ENCODE peak calls at places on chromosomes 11 and 22, in six cellular contexts. L is coronary artery, W is stomach, K is brain microvascular endothelial cell, R is HCT116, Z is heart left ventricle. N is an unnamed sample.

GRCh38 chr11:8766043-8766992 is 83.7 kb downstream of the RPL27A start:
- DNase-seq in K (peak), Z (no peak), R (no peak), L (peak), W (peak), N (no peak)

GRCh38 chr22:26199665-26200064 is 30.4 kb downstream of the SEZ6L start:
- DNase-seq in Z (no peak), K (no peak), L (no peak), W (no peak), R (no peak), N (no peak)

GRCh38 chr11:45511566-45511965 is 153.9 kb downstream of the CHST1 start:
- DNase-seq in K (no peak), R (no peak), Z (no peak), W (no peak), L (peak), N (no peak)

GRCh38 chr22:44338906-44339305 is 26.2 kb upstream of the SHISAL1 start:
- DNase-seq in W (peak), L (no peak), K (no peak), Z (no peak), R (no peak), N (no peak)

GRCh38 chr11:119727523-119728081 is 1.4 kb downstream of the NECTIN1 start:
- DNase-seq in L (no peak), W (peak), R (no peak), Z (peak), K (no peak), N (no peak)

GRCh38 chr11:123684601-123685000 is 30.2 kb upstream of the SCN3B start:
- DNase-seq in K (no peak), L (no peak), Z (no peak), R (no peak), W (no peak), N (no peak)

GRCh38 chr11:111409915-111410314 is 30.8 kb upstream of the POU2AF1 start:
- DNase-seq in K (no peak), W (no peak), R (no peak), L (no peak), Z (no peak), N (no peak)

GRCh38 chr22:35253946-35254345 is 3.3 kb upstream of the HMGXB4 start:
- DNase-seq in W (no peak), Z (no peak), K (no peak), R (no peak), L (no peak), N (no peak)

GRCh38 chr11:88229303-88229702 is 54.1 kb upstream of the RAB38 start:
- DNase-seq in Z (no peak), K (no peak), R (no peak), W (no peak), L (no peak), N (no peak)

GRCh38 chr11:131943296-131943695 is 572.9 kb downstream of the NTM start:
- DNase-seq in W (no peak), K (no peak), R (no peak), Z (no peak), L (no peak), N (no peak)

GRCh38 chr11:108817971-108818370 is 153.1 kb downstream of the DDX10 start:
- DNase-seq in K (no peak), R (no peak), Z (no peak), L (no peak), W (no peak), N (no peak)

GRCh38 chr22:43436536-43437267 is 24.9 kb downstream of the MPPED1 start:
- DNase-seq in L (no peak), Z (no peak), K (no peak), W (no peak), R (no peak), N (no peak)

GRCh38 chr11:120065876-120066275 is 72.0 kb downstream of the TRIM29 start:
- DNase-seq in W (no peak), Z (no peak), L (peak), R (no peak), K (no peak), N (peak)

GRCh38 chr11:35011389-35011788 is 95.0 kb downstream of the PDHX start:
- DNase-seq in L (no peak), Z (no peak), K (no peak), R (no peak), W (no peak), N (no peak)

GRCh38 chr11:62054484-62055121 is 69.2 kb upstream of the INCENP start:
- DNase-seq in R (peak), W (peak), K (no peak), L (no peak), Z (no peak), N (no peak)

GRCh38 chr11:106961518-106961917 is 56.8 kb downstream of the GUCY1A2 start:
- DNase-seq in R (no peak), W (no peak), L (no peak), K (peak), Z (no peak), N (no peak)

GRCh38 chr11:105109855-105110750 is 29.5 kb downstream of the CARD18 start:
- DNase-seq in R (no peak), L (no peak), W (no peak), Z (no peak), K (no peak), N (no peak)

GRCh38 chr22:49664371-49664881 is 163.2 kb downstream of the BRD1 start:
- DNase-seq in W (no peak), K (no peak), R (no peak), L (peak), Z (no peak), N (no peak)

GRCh38 chr22:49272546-49273125 is 555.0 kb downstream of the BRD1 start:
- DNase-seq in K (no peak), L (peak), W (no peak), Z (no peak), R (no peak), N (peak)

GRCh38 chr11:117281159-117281558 is 10.0 kb upstream of the BACE1-AS start:
- DNase-seq in Z (no peak), R (peak), L (no peak), W (no peak), K (peak), N (no peak)

GRCh38 chr11:16876840-16877239 is 137.4 kb downstream of the PLEKHA7 start:
- DNase-seq in W (no peak), R (no peak), K (no peak), L (no peak), Z (no peak), N (no peak)

GRCh38 chr11:1931791-1932480 is 12.4 kb downstream of the TNNT3 start:
- DNase-seq in K (no peak), R (no peak), W (no peak), Z (no peak), L (no peak), N (no peak)

GRCh38 chr11:66970808-66971442 is 4.2 kb upstream of the C11orf86 start:
- DNase-seq in K (peak), R (peak), L (peak), Z (no peak), W (no peak), N (no peak)

GRCh38 chr11:27228232-27228631 is 134.8 kb downstream of the CCDC34 start:
- DNase-seq in L (no peak), Z (no peak), W (no peak), K (no peak), R (no peak), N (no peak)

GRCh38 chr22:17946691-17947367 is 77.5 kb downstream of the MICAL3 start:
- DNase-seq in L (no peak), R (no peak), W (peak), Z (no peak), K (no peak), N (no peak)

GRCh38 chr11:33553486-33553885 is 147.1 kb downstream of the C11orf91 start:
- DNase-seq in W (no peak), R (no peak), K (no peak), L (no peak), Z (no peak), N (no peak)

GRCh38 chr11:118081241-118081958 is 4.5 kb downstream of the TMPRSS4 start:
- DNase-seq in W (no peak), R (no peak), Z (no peak), L (no peak), K (no peak), N (no peak)

GRCh38 chr11:83573097-83573496 is 286.9 kb upstream of the CCDC90B start:
- DNase-seq in Z (no peak), R (no peak), L (no peak), K (no peak), W (no peak), N (no peak)

GRCh38 chr11:48013269-48013901 is 33.0 kb downstream of the PTPRJ start:
- DNase-seq in K (no peak), L (no peak), R (no peak), W (peak), Z (peak), N (no peak)

GRCh38 chr11:48012051-48012391 is 31.7 kb downstream of the PTPRJ start:
- DNase-seq in L (no peak), R (no peak), K (no peak), Z (no peak), W (no peak), N (no peak)

GRCh38 chr11:48017105-48017874 is 36.9 kb downstream of the PTPRJ start:
- DNase-seq in K (no peak), W (no peak), L (no peak), Z (no peak), R (no peak), N (no peak)

GRCh38 chr11:48011125-48012050 is 31.0 kb downstream of the PTPRJ start:
- DNase-seq in K (no peak), Z (no peak), L (no peak), R (no peak), W (no peak), N (no peak)

GRCh38 chr11:48014917-48015316 is 34.6 kb downstream of the PTPRJ start:
- DNase-seq in K (no peak), R (no peak), L (no peak), W (no peak), Z (no peak), N (no peak)
- TF ChIP-seq CTCF in K (no peak), R (no peak), L (no peak), W (no peak), Z (no peak), N (no peak)

GRCh38 chr22:23523746-23524145 is 56.3 kb downstream of the IGLL1 start:
- DNase-seq in R (no peak), Z (no peak), K (no peak), L (no peak), W (no peak), N (no peak)

GRCh38 chr22:23520875-23521441 is 59.1 kb downstream of the IGLL1 start:
- DNase-seq in R (no peak), Z (no peak), W (no peak), K (peak), L (no peak), N (no peak)

GRCh38 chr22:23524226-23524625 is 55.9 kb downstream of the IGLL1 start:
- DNase-seq in K (no peak), W (no peak), L (no peak), Z (no peak), R (no peak), N (no peak)

GRCh38 chr22:23521442-23522113 is 58.5 kb downstream of the IGLL1 start:
- DNase-seq in R (peak), L (peak), K (peak), Z (peak), W (peak), N (peak)

DNA sequence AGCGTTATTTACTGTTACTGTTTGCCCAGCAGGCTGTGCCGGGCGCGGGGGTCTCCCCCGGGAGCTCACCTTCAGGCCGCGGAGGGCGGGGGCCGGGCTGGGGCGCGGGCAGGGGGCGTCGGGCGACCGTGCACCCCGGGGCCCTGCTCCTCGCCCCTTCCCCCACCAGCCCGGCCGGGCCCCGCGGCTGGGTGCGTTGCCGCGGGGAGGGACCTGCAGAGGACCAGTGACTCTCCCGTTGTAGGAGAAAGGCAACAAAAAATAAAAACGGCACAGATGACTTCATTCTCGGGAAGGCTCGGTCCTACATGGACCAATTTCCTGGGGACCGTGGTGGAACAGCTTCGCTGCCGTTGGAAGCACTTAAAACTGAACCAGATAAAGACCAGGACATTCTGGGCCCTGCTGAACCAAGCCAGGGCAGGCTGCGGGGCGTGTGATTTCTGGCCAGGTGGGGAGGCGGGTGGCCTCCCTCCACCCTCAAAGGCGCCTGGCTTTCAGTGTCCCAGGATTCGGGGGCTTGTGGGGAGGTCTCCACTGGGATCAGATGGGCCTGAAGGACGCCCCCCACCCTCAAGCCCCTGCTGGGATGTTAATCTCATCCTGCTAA is 57.3 kb downstream of the IGLL1 start:
- DNase-seq in L (no peak), W (no peak), R (no peak), Z (no peak), K (no peak), N (no peak)
- H3K4me3 ChIP-seq in L (peak), W (peak), R (no peak), Z (no peak), K (peak), N (peak)

GRCh38 chr11:11580831-11581492 is 40.8 kb downstream of the GALNT18 start:
- DNase-seq in Z (peak), K (no peak), R (no peak), L (peak), W (no peak), N (no peak)
- TF ChIP-seq CTCF in Z (no peak), K (no peak), R (no peak), L (no peak), W (no peak), N (no peak)

DNA sequence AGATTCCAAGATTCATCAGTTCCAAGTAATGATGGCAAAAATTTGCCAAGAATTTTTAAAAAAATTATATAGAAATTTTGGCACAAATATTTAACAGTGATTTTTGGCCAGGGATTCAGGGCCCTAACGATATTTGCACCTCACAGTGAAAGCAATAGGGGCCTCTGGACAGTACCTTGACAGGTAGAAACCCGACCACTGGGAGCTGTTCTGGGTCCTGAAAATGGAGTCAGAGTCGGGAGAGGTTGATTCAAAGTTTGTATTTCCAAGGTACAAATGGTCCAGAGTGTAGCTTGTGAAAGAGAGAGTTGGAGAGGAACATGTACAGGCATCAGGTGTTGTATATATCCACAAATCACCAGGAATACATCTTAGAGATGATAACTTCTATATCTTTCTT is 41.6 kb downstream of the MRGPRX2 start:
- DNase-seq in W (no peak), L (no peak), K (no peak), R (no peak), Z (no peak), N (no peak)
- H3K4me3 ChIP-seq in W (no peak), L (no peak), K (no peak), R (no peak), Z (no peak), N (no peak)

DNA sequence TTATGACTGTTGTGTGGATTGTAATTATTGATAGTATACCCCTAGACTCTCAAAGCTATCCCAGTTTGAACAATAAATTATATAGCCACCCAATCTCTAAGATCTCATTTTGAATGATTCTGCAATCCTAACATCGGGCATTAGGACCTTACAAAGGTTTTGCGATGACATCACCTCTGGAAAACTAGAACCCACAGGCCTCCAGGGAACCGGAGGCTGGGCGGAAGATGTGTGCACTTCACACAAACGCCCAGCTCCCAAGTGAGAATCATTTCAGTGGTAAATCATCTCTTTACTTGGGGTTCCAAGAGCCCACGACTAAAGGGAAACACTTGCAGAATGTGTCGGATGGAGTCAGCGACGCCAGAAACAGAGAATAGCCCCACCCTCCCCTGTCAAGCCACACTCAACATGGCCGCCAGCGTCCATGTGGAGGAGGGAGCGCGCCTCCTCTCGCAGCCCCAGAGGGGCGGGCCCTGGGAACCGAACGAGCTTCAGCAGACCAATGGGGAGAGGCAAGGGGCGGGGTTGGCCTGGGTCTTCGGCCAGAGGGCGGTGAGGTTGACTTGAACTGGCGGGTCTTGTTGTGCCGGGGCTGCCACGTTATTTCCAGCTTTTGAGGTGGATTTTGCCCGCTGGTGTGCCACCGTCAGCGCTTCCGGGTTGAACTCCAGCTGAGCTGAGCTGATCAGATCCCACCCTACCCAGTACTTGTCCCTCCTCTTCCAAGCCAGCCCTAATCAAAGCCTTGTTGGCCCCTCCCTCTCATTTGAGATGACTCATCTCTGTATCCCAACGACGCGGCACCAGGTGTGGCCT is 8.4 kb upstream of the MRPL48 start:
- DNase-seq in L (peak), Z (peak), W (peak), R (peak), K (peak), N (peak)
- TF ChIP-seq CTCF in L (no peak), Z (no peak), W (no peak), R (no peak), K (no peak), N (no peak)

GRCh38 chr22:29912141-29912540 is 29.2 kb downstream of the MTMR3 start:
- DNase-seq in Z (no peak), L (no peak), K (no peak), W (no peak), R (no peak), N (no peak)

GRCh38 chr22:29914991-29915390 is 32.0 kb downstream of the MTMR3 start:
- DNase-seq in Z (no peak), R (no peak), K (no peak), W (no peak), L (no peak), N (no peak)

GRCh38 chr22:29916007-29916544 is 33.1 kb downstream of the MTMR3 start:
- DNase-seq in L (no peak), Z (no peak), K (no peak), W (no peak), R (no peak), N (no peak)

GRCh38 chr22:29912605-29913398 is 29.8 kb downstream of the MTMR3 start:
- DNase-seq in L (no peak), W (no peak), K (peak), R (no peak), Z (no peak), N (no peak)

GRCh38 chr22:29914165-29914564 is 31.2 kb downstream of the MTMR3 start:
- DNase-seq in Z (no peak), R (no peak), L (no peak), K (peak), W (no peak), N (no peak)
- H3K4me3 ChIP-seq in Z (no peak), R (no peak), L (no peak), K (no peak), W (no peak), N (no peak)

GRCh38 chr11:69841859-69842698 is 22.9 kb upstream of the FGF3 start:
- DNase-seq in K (no peak), W (no peak), L (no peak), Z (no peak), R (peak), N (peak)
- TF ChIP-seq CTCF in K (peak), W (no peak), L (no peak), Z (no peak), R (peak), N (no peak)

GRCh38 chr11:63504933-63505586 is 824 bp upstream of the LGALS12 start:
- DNase-seq in Z (peak), W (peak), K (no peak), R (no peak), L (no peak), N (no peak)
- H3K4me3 ChIP-seq in Z (no peak), W (no peak), K (no peak), R (no peak), L (no peak), N (no peak)

GRCh38 chr11:125941606-125942275 is 4.1 kb upstream of the VSIG10L2 start:
- DNase-seq in W (peak), Z (peak), K (no peak), R (peak), L (peak), N (peak)
- TF ChIP-seq CTCF in W (peak), Z (peak), K (peak), R (peak), L (peak), N (peak)